ENCODE peak calls at places on chromosome 1, in six cellular contexts. One of them, this sample, is unnamed.

GRCh38 chr1:15352122-15352957 is 57.3 kb upstream of the EFHD2 start:
- DNase-seq in activated CD4-positive, alpha-beta T cell treated with anti-CD3 and anti-CD28 coated beads for 24 hours: peak; percentile 18
- DNase-seq in NCI-H2081: peak; percentile 44
- DNase-seq in AML-193: no peak
- DNase-seq in fibroblast of the conjunctiva: no peak
- DNase-seq in ELR: peak; percentile 95
- DNase-seq in this sample: no peak

GRCh38 chr1:183580281-183580682 is 10.0 kb downstream of the NCF2 start:
- DNase-seq in activated CD4-positive, alpha-beta T cell treated with anti-CD3 and anti-CD28 coated beads for 24 hours: no peak
- DNase-seq in NCI-H2081: peak; percentile 79
- DNase-seq in AML-193: peak; percentile 99
- DNase-seq in ELR: peak; percentile 57
- DNase-seq in fibroblast of the conjunctiva: no peak
- DNase-seq in this sample: peak; percentile 73

GRCh38 chr1:162944974-162945639 is 84.1 kb upstream of the CCDC190 start:
- DNase-seq in activated CD4-positive, alpha-beta T cell treated with anti-CD3 and anti-CD28 coated beads for 24 hours: no peak
- DNase-seq in AML-193: no peak
- DNase-seq in fibroblast of the conjunctiva: no peak
- DNase-seq in NCI-H2081: no peak
- DNase-seq in ELR: peak; percentile 44
- DNase-seq in this sample: no peak

GRCh38 chr1:154876842-154877369 is 6.8 kb upstream of the KCNN3 start:
- DNase-seq in ELR: no peak
- DNase-seq in NCI-H2081: no peak
- DNase-seq in activated CD4-positive, alpha-beta T cell treated with anti-CD3 and anti-CD28 coated beads for 24 hours: no peak
- DNase-seq in fibroblast of the conjunctiva: no peak
- DNase-seq in AML-193: no peak
- DNase-seq in this sample: peak; percentile 49

GRCh38 chr1:171127481-171127880 is 36.8 kb downstream of the FMO3 start:
- DNase-seq in AML-193: no peak
- DNase-seq in fibroblast of the conjunctiva: peak; percentile 83
- DNase-seq in NCI-H2081: no peak
- DNase-seq in ELR: no peak
- DNase-seq in activated CD4-positive, alpha-beta T cell treated with anti-CD3 and anti-CD28 coated beads for 24 hours: no peak
- DNase-seq in this sample: no peak

GRCh38 chr1:11383553-11384169 is 95.3 kb upstream of the DISP3 start:
- DNase-seq in AML-193: no peak
- DNase-seq in activated CD4-positive, alpha-beta T cell treated with anti-CD3 and anti-CD28 coated beads for 24 hours: no peak
- DNase-seq in fibroblast of the conjunctiva: no peak
- DNase-seq in ELR: no peak
- DNase-seq in NCI-H2081: no peak
- DNase-seq in this sample: no peak

GRCh38 chr1:247415423-247416361 is at the start of gene NLRP3:
- DNase-seq in ELR: peak; percentile 82
- DNase-seq in NCI-H2081: no peak
- DNase-seq in fibroblast of the conjunctiva: no peak
- DNase-seq in activated CD4-positive, alpha-beta T cell treated with anti-CD3 and anti-CD28 coated beads for 24 hours: no peak
- DNase-seq in AML-193: peak; percentile 81
- DNase-seq in this sample: no peak

GRCh38 chr1:181675091-181675490 is 191.8 kb downstream of the CACNA1E start:
- DNase-seq in NCI-H2081: no peak
- DNase-seq in fibroblast of the conjunctiva: no peak
- DNase-seq in AML-193: no peak
- DNase-seq in ELR: no peak
- DNase-seq in activated CD4-positive, alpha-beta T cell treated with anti-CD3 and anti-CD28 coated beads for 24 hours: no peak
- DNase-seq in this sample: no peak

GRCh38 chr1:81617308-81618027 is 183.3 kb upstream of the ADGRL2 start:
- DNase-seq in AML-193: peak; percentile 21
- DNase-seq in fibroblast of the conjunctiva: no peak
- DNase-seq in ELR: no peak
- DNase-seq in NCI-H2081: no peak
- DNase-seq in activated CD4-positive, alpha-beta T cell treated with anti-CD3 and anti-CD28 coated beads for 24 hours: no peak
- DNase-seq in this sample: no peak